ENCODE peak calls at places on chromosome 12, in seven cellular contexts. E is AG04450, O is IMR-90, D is BJ, Y is fibroblast of lung, N is brain microvascular endothelial cell, T is adrenal gland. M is an unnamed sample.

GRCh38 chr12:30847259-30847658 is 79.3 kb upstream of the TSPAN11 start:
- DNase-seq in E (peak; percentile 8), O (peak; percentile 70), D (no peak), Y (peak; percentile 58), N (peak; percentile 70), T (no peak), M (peak; percentile 69)

GRCh38 chr12:75977952-75978671 is 53.5 kb downstream of the PHLDA1 start:
- DNase-seq in E (peak; percentile 99), O (peak; percentile 100), D (peak; percentile 98), Y (peak; percentile 100), N (peak; percentile 99), T (peak; percentile 87), M (peak; percentile 100)

GRCh38 chr12:76878045-76878898 is 547 bp downstream of the CSRP2 start:
- DNase-seq in E (no peak), O (no peak), D (no peak), Y (peak; percentile 44), N (no peak), T (peak; percentile 15), M (peak; percentile 46)

GRCh38 chr12:74741113-74741512 is 203.5 kb downstream of the ATXN7L3B start:
- DNase-seq in E (no peak), O (no peak), D (no peak), Y (no peak), N (no peak), T (no peak), M (no peak)

GRCh38 chr12:51075390-51075789 is 8.0 kb downstream of the CSRNP2 start:
- DNase-seq in E (no peak), O (no peak), D (no peak), Y (no peak), N (no peak), T (no peak), M (no peak)

GRCh38 chr12:122517877-122518276 is 8.9 kb downstream of the RSRC2 start:
- DNase-seq in E (peak; percentile 82), O (peak; percentile 98), D (peak; percentile 71), Y (peak; percentile 99), N (peak; percentile 97), T (peak; percentile 86), M (no peak)

GRCh38 chr12:122182887-122183587 is at the start of gene LRRC43:
- DNase-seq in E (no peak), O (no peak), D (no peak), Y (peak; percentile 39), N (no peak), T (peak; percentile 31), M (peak; percentile 10)

GRCh38 chr12:126784328-126784921 is 1482.5 kb upstream of the TMEM132C start:
- DNase-seq in E (no peak), O (no peak), D (no peak), Y (peak; percentile 30), N (peak; percentile 24), T (peak; percentile 35), M (peak; percentile 7)

GRCh38 chr12:40107803-40108620 is 2.1 kb upstream of the SLC2A13 start:
- DNase-seq in E (no peak), O (no peak), D (no peak), Y (no peak), N (no peak), T (no peak), M (no peak)
- H3K4me3 ChIP-seq in E (no peak overlapping the region), O (no peak overlapping the region), D (no peak overlapping the region), Y (no peak overlapping the region), N (no peak overlapping the region), T (no peak overlapping the region), M (no peak overlapping the region)

DNA sequence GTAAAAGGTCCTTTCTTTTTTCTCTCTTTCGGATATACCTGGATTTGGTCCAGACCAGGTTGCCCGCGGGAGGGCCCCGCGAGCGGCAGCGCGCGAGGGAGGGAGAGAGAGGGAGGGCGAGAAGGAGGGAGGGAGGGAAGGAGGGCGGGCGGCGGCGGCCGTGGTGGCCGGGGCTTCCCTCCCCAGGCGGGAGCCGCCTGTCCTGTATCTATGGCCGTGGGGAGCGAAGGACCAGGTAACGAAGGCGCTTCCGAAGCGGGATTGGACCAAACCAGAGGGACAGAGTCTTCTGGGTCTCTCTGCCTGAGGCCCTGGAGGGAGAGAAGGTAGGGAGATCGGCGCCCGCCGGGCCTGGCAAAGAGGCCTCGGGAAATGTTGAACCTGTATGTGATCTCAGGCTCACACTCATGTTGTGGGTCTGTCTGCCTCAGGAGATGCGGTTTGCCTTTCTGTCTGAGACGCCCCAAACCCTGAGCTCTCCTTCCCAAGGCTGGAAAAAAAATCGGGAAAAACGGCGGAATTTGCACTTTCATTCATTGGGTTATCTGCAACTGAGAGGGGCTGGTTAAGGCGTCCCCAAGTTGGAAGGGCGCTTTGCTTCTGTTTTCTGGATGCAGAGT is 5.2 kb upstream of the HOXC9 start:
- DNase-seq in E (no peak), O (no peak), D (no peak), Y (no peak), N (no peak), T (no peak), M (no peak)
- H3K27me3 ChIP-seq in E (peaks cover 98% of the 10 kb centered on the region), O (peaks cover 98% of the 10 kb centered on the region), D (peaks cover 10% of the 10 kb centered on the region), Y (peaks cover 88% of the 10 kb centered on the region), N (peaks cover 94% of the 10 kb centered on the region), T (peaks cover 65% of the 10 kb centered on the region), M (peaks cover 88% of the 10 kb centered on the region)

GRCh38 chr12:4355843-4356327 is 23.6 kb downstream of the FGF23 start:
- DNase-seq in E (no peak), O (peak; percentile 8), D (no peak), Y (peak; percentile 4), N (peak; percentile 42), T (peak; percentile 23), M (peak; percentile 40)
- TF ChIP-seq CTCF in E (peak; percentile 54), O (peak; percentile 41), D (peak; percentile 40), Y (peak; percentile 54), N (peak; percentile 69), T (no peak), M (peak; percentile 62)

DNA sequence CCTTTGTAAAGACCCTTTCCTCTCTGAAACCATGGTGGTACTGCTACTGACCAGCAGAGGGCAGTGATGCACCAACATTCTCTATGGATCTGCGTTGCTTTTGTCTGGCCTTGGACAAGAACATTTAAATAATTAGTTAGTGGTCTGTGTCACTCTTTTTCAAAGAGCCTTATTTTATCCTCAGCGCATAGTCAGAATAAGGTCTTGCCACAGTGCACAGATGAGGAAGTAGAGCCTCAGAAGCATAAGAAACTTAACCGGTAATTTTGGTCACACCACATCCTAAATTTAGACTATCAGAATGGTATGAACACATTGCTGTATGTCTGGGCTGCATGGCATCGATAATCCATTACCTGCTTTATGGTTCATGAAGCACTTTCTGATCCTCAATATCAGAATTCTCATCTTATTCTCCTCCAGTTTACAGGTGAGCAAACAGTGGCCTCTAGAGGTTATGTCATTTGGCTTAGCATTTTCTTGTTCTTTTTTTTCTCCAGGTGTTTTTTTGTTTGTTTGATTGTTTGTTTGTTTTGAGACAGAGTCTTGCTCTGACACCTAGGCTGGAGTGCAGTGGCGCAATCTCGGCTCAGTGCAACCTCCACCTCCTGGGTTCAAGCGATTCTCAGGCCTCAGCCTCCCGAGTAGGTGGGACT is 23.7 kb upstream of the IFT81 start:
- DNase-seq in E (peak; percentile 55), O (peak; percentile 78), D (no peak), Y (peak; percentile 62), N (peak; percentile 75), T (peak; percentile 76), M (peak; percentile 65)
- H3K4me3 ChIP-seq in E (no peak overlapping the region), O (no peak overlapping the region), D (no peak overlapping the region), Y (no peak overlapping the region), N (no peak overlapping the region), T (no peak overlapping the region), M (no peak overlapping the region)

GRCh38 chr12:52739963-52740362 is 36.6 kb upstream of the KRT77 start:
- DNase-seq in E (no peak), O (no peak), D (no peak), Y (no peak), N (no peak), T (no peak), M (peak; percentile 75)

GRCh38 chr12:52742822-52743457 is 34.2 kb downstream of the KRT76 start:
- DNase-seq in E (no peak), O (no peak), D (no peak), Y (no peak), N (no peak), T (no peak), M (no peak)

GRCh38 chr12:52742196-52742580 is 35.0 kb downstream of the KRT76 start:
- DNase-seq in E (no peak), O (no peak), D (no peak), Y (no peak), N (no peak), T (no peak), M (no peak)

GRCh38 chr12:52740591-52740990 is 36.6 kb downstream of the KRT76 start:
- DNase-seq in E (no peak), O (no peak), D (no peak), Y (no peak), N (no peak), T (no peak), M (peak; percentile 85)

GRCh38 chr12:52741378-52742195 is 35.6 kb downstream of the KRT76 start:
- DNase-seq in E (no peak), O (peak; percentile 46), D (no peak), Y (peak; percentile 50), N (peak; percentile 35), T (peak; percentile 49), M (peak; percentile 55)
- H3K27me3 ChIP-seq in E (no peaks in the 10 kb centered on the region), O (no peaks in the 10 kb centered on the region), D (peaks cover 3% of the 10 kb centered on the region), Y (no peaks in the 10 kb centered on the region), N (no peaks in the 10 kb centered on the region), T (peaks cover 27% of the 10 kb centered on the region), M (peaks cover 6% of the 10 kb centered on the region)

GRCh38 chr12:29591140-29592020 is 93.9 kb upstream of the OVCH1 start:
- DNase-seq in E (no peak), O (peak; percentile 24), D (no peak), Y (no peak), N (peak; percentile 31), T (no peak), M (peak; percentile 19)
- TF ChIP-seq CTCF in E (peak; percentile 64), O (peak; percentile 31), D (peak; percentile 61), Y (peak; percentile 63), N (peak; percentile 73), T (no peak), M (peak; percentile 47)

GRCh38 chr12:19837543-19837942 is 398.3 kb downstream of the AEBP2 start:
- DNase-seq in E (no peak), O (no peak), D (no peak), Y (no peak), N (no peak), T (no peak), M (no peak)

GRCh38 chr12:19836456-19836855 is 397.2 kb downstream of the AEBP2 start:
- DNase-seq in E (no peak), O (no peak), D (no peak), Y (no peak), N (no peak), T (no peak), M (no peak)

GRCh38 chr12:19836056-19836455 is 396.8 kb downstream of the AEBP2 start:
- DNase-seq in E (no peak), O (no peak), D (no peak), Y (no peak), N (no peak), T (no peak), M (no peak)

GRCh38 chr12:19833775-19834501 is 394.6 kb downstream of the AEBP2 start:
- DNase-seq in E (no peak), O (peak; percentile 8), D (no peak), Y (peak; percentile 76), N (peak; percentile 24), T (no peak), M (peak; percentile 6)

GRCh38 chr12:19834596-19834995 is 395.3 kb downstream of the AEBP2 start:
- DNase-seq in E (no peak), O (no peak), D (no peak), Y (no peak), N (no peak), T (no peak), M (no peak)
- H3K4me3 ChIP-seq in E (no peak overlapping the region), O (no peak overlapping the region), D (no peak overlapping the region), Y (no peak overlapping the region), N (no peak overlapping the region), T (no peak overlapping the region), M (no peak overlapping the region)